ENCODE peak calls at places on chromosomes 7 and 10, in seven cellular contexts. One of them, this sample, is unnamed.

GRCh38 chr7:4753610-4754432 is 21.6 kb upstream of the AP5Z1 start:
- DNase-seq in A549: peak; percentile 90
- DNase-seq in NCI-H2029 treated with DMSO at 0.1 percent for 48 hours: peak; percentile 2
- DNase-seq in OCI-LY7: peak; percentile 71
- DNase-seq in mesothelial cell of epicardium: peak; percentile 77
- DNase-seq in mucosa of descending colon: peak; percentile 88
- DNase-seq in fibroblast of lung: peak; percentile 29
- DNase-seq in this sample: peak; percentile 77

GRCh38 chr10:101695404-101695732 is 398 bp upstream of the FBXW4 start:
- DNase-seq in mucosa of descending colon: no peak
- DNase-seq in mesothelial cell of epicardium: no peak
- DNase-seq in NCI-H2029 treated with DMSO at 0.1 percent for 48 hours: no peak
- DNase-seq in fibroblast of lung: no peak
- DNase-seq in OCI-LY7: no peak
- DNase-seq in A549: no peak
- DNase-seq in this sample: no peak

GRCh38 chr10:5890519-5890878 is 456 bp downstream of the FBH1 start:
- DNase-seq in mesothelial cell of epicardium: no peak
- DNase-seq in OCI-LY7: peak; percentile 29
- DNase-seq in NCI-H2029 treated with DMSO at 0.1 percent for 48 hours: no peak
- DNase-seq in mucosa of descending colon: peak; percentile 62
- DNase-seq in fibroblast of lung: peak; percentile 6
- DNase-seq in A549: peak; percentile 40
- DNase-seq in this sample: no peak

GRCh38 chr10:87660484-87661133 is 931 bp downstream of the PAPSS2 start:
- DNase-seq in NCI-H2029 treated with DMSO at 0.1 percent for 48 hours: no peak
- DNase-seq in OCI-LY7: no peak
- DNase-seq in fibroblast of lung: peak; percentile 85
- DNase-seq in mesothelial cell of epicardium: no peak
- DNase-seq in mucosa of descending colon: no peak
- DNase-seq in A549: no peak
- DNase-seq in this sample: peak; percentile 60

GRCh38 chr10:69976795-69977546 is 75.7 kb upstream of the MACROH2A2 start:
- DNase-seq in mucosa of descending colon: no peak
- DNase-seq in A549: no peak
- DNase-seq in mesothelial cell of epicardium: no peak
- DNase-seq in NCI-H2029 treated with DMSO at 0.1 percent for 48 hours: no peak
- DNase-seq in fibroblast of lung: no peak
- DNase-seq in OCI-LY7: no peak
- DNase-seq in this sample: peak; percentile 73

GRCh38 chr10:72694476-72695369 is 2.8 kb downstream of the MCU start:
- DNase-seq in A549: peak; percentile 44
- DNase-seq in OCI-LY7: peak; percentile 33
- DNase-seq in mesothelial cell of epicardium: no peak
- DNase-seq in mucosa of descending colon: no peak
- DNase-seq in fibroblast of lung: peak; percentile 48
- DNase-seq in NCI-H2029 treated with DMSO at 0.1 percent for 48 hours: no peak
- DNase-seq in this sample: peak; percentile 22

GRCh38 chr7:107563072-107563760 is 504 bp downstream of the COG5 start:
- DNase-seq in mesothelial cell of epicardium: no peak
- DNase-seq in NCI-H2029 treated with DMSO at 0.1 percent for 48 hours: no peak
- DNase-seq in A549: peak; percentile 46
- DNase-seq in fibroblast of lung: no peak
- DNase-seq in mucosa of descending colon: no peak
- DNase-seq in OCI-LY7: peak; percentile 36
- DNase-seq in this sample: no peak

GRCh38 chr10:68471063-68471585 is 649 bp downstream of the DNA2 start:
- DNase-seq in mesothelial cell of epicardium: no peak
- DNase-seq in fibroblast of lung: peak; percentile 3
- DNase-seq in mucosa of descending colon: no peak
- DNase-seq in NCI-H2029 treated with DMSO at 0.1 percent for 48 hours: no peak
- DNase-seq in OCI-LY7: peak; percentile 28
- DNase-seq in A549: no peak
- DNase-seq in this sample: no peak

GRCh38 chr10:132236161-132236560 is 49.4 kb downstream of the DPYSL4 start:
- DNase-seq in mesothelial cell of epicardium: no peak
- DNase-seq in OCI-LY7: no peak
- DNase-seq in mucosa of descending colon: no peak
- DNase-seq in fibroblast of lung: no peak
- DNase-seq in NCI-H2029 treated with DMSO at 0.1 percent for 48 hours: no peak
- DNase-seq in A549: no peak
- DNase-seq in this sample: no peak

GRCh38 chr7:152733286-152733934 is 26.1 kb upstream of the ACTR3B start:
- DNase-seq in mucosa of descending colon: no peak
- DNase-seq in NCI-H2029 treated with DMSO at 0.1 percent for 48 hours: no peak
- DNase-seq in fibroblast of lung: peak; percentile 3
- DNase-seq in A549: no peak
- DNase-seq in mesothelial cell of epicardium: no peak
- DNase-seq in OCI-LY7: no peak
- DNase-seq in this sample: no peak

GRCh38 chr10:3068968-3069737 is 1.8 kb downstream of the PFKP start:
- DNase-seq in mucosa of descending colon: no peak
- DNase-seq in OCI-LY7: peak; percentile 55
- DNase-seq in NCI-H2029 treated with DMSO at 0.1 percent for 48 hours: no peak
- DNase-seq in fibroblast of lung: peak; percentile 30
- DNase-seq in A549: no peak
- DNase-seq in mesothelial cell of epicardium: no peak
- DNase-seq in this sample: no peak

GRCh38 chr7:14016950-14017349 is 27.5 kb upstream of the ETV1 start:
- DNase-seq in fibroblast of lung: peak; percentile 63
- DNase-seq in A549: no peak
- DNase-seq in NCI-H2029 treated with DMSO at 0.1 percent for 48 hours: no peak
- DNase-seq in mesothelial cell of epicardium: no peak
- DNase-seq in mucosa of descending colon: no peak
- DNase-seq in OCI-LY7: no peak
- DNase-seq in this sample: no peak

GRCh38 chr7:139490130-139490529 is 6.7 kb upstream of the KLRG2 start:
- DNase-seq in OCI-LY7: no peak
- DNase-seq in fibroblast of lung: peak; percentile 21
- DNase-seq in A549: no peak
- DNase-seq in NCI-H2029 treated with DMSO at 0.1 percent for 48 hours: peak; percentile 94
- DNase-seq in mesothelial cell of epicardium: no peak
- DNase-seq in mucosa of descending colon: no peak
- DNase-seq in this sample: peak; percentile 53

GRCh38 chr7:30521532-30521931 is 16.9 kb upstream of the GGCT start:
- DNase-seq in mucosa of descending colon: no peak
- DNase-seq in mesothelial cell of epicardium: no peak
- DNase-seq in OCI-LY7: no peak
- DNase-seq in A549: no peak
- DNase-seq in NCI-H2029 treated with DMSO at 0.1 percent for 48 hours: no peak
- DNase-seq in fibroblast of lung: peak; percentile 72
- DNase-seq in this sample: peak; percentile 90

GRCh38 chr7:47444376-47445098 is 137.4 kb downstream of the TNS3 start:
- DNase-seq in OCI-LY7: peak; percentile 52
- DNase-seq in mesothelial cell of epicardium: no peak
- DNase-seq in mucosa of descending colon: no peak
- DNase-seq in NCI-H2029 treated with DMSO at 0.1 percent for 48 hours: no peak
- DNase-seq in A549: peak; percentile 40
- DNase-seq in fibroblast of lung: no peak
- DNase-seq in this sample: no peak

GRCh38 chr10:21020545-21020944 is 123.4 kb upstream of the NEBL start:
- DNase-seq in NCI-H2029 treated with DMSO at 0.1 percent for 48 hours: no peak
- DNase-seq in mucosa of descending colon: no peak
- DNase-seq in fibroblast of lung: no peak
- DNase-seq in mesothelial cell of epicardium: no peak
- DNase-seq in A549: peak; percentile 51
- DNase-seq in OCI-LY7: peak; percentile 80
- DNase-seq in this sample: no peak

GRCh38 chr7:36301914-36302771 is 87.5 kb upstream of the ANLN start:
- DNase-seq in mesothelial cell of epicardium: no peak
- DNase-seq in fibroblast of lung: peak; percentile 47
- DNase-seq in OCI-LY7: no peak
- DNase-seq in mucosa of descending colon: no peak
- DNase-seq in NCI-H2029 treated with DMSO at 0.1 percent for 48 hours: no peak
- DNase-seq in A549: no peak
- DNase-seq in this sample: no peak

GRCh38 chr10:112811741-112812551 is 138.1 kb upstream of the TCF7L2 start:
- DNase-seq in NCI-H2029 treated with DMSO at 0.1 percent for 48 hours: no peak
- DNase-seq in mesothelial cell of epicardium: no peak
- DNase-seq in fibroblast of lung: peak; percentile 97
- DNase-seq in A549: peak; percentile 97
- DNase-seq in mucosa of descending colon: peak; percentile 67
- DNase-seq in OCI-LY7: no peak
- DNase-seq in this sample: peak; percentile 83

GRCh38 chr10:126730856-126731612 is 60.5 kb upstream of the C10orf90 start:
- DNase-seq in fibroblast of lung: no peak
- DNase-seq in OCI-LY7: no peak
- DNase-seq in mucosa of descending colon: no peak
- DNase-seq in NCI-H2029 treated with DMSO at 0.1 percent for 48 hours: no peak
- DNase-seq in A549: no peak
- DNase-seq in mesothelial cell of epicardium: no peak
- DNase-seq in this sample: no peak

GRCh38 chr7:90621130-90621891 is 25.2 kb downstream of the CDK14 start:
- DNase-seq in OCI-LY7: no peak
- DNase-seq in A549: no peak
- DNase-seq in NCI-H2029 treated with DMSO at 0.1 percent for 48 hours: no peak
- DNase-seq in mucosa of descending colon: no peak
- DNase-seq in mesothelial cell of epicardium: no peak
- DNase-seq in fibroblast of lung: no peak
- DNase-seq in this sample: no peak

GRCh38 chr10:12463459-12463838 is 114.1 kb downstream of the CAMK1D start:
- DNase-seq in fibroblast of lung: no peak
- DNase-seq in mucosa of descending colon: no peak
- DNase-seq in OCI-LY7: no peak
- DNase-seq in mesothelial cell of epicardium: no peak
- DNase-seq in NCI-H2029 treated with DMSO at 0.1 percent for 48 hours: no peak
- DNase-seq in A549: no peak
- DNase-seq in this sample: no peak

This sample was measured in NCI-H226.